ENCODE peak calls at places on chromosomes 12 and 14, in four cellular contexts. F is PC-3, P is MM.1S, S is fibroblast of mammary gland. K is an unnamed sample.
A peak's percentile ranks its signal among the peaks of the same experiment; 100 is the strongest.

GRCh38 chr12:115343601-115344000 is 659.6 kb upstream of the TBX3 start:
- DNase-seq in F (no peak), P (no peak), S (no peak), K (no peak)

GRCh38 chr14:44777567-44777966 is 184.2 kb downstream of the KLHL28 start:
- DNase-seq in F (no peak), P (no peak), S (no peak), K (no peak)

GRCh38 chr14:56390859-56391258 is 188.7 kb upstream of the TMEM260 start:
- DNase-seq in F (peak; percentile 35), P (no peak), S (no peak), K (no peak)

GRCh38 chr12:127060310-127060847 is 1206.6 kb upstream of the TMEM132C start:
- DNase-seq in F (peak; percentile 88), P (no peak), S (no peak), K (no peak)

GRCh38 chr12:64796205-64796845 is 28.1 kb upstream of the TBC1D30 start:
- DNase-seq in F (peak; percentile 98), P (peak; percentile 90), S (peak; percentile 93), K (no peak)

GRCh38 chr14:45201908-45202307 is 51.1 kb downstream of the MIS18BP1 start:
- DNase-seq in F (peak; percentile 13), P (peak; percentile 66), S (peak; percentile 18), K (no peak)

GRCh38 chr14:84087986-84088531 is 1441.9 kb upstream of the FLRT2 start:
- DNase-seq in F (no peak), P (no peak), S (peak; percentile 30), K (no peak)

GRCh38 chr12:27064397-27065342 is 17.7 kb downstream of the C12orf71 start:
- DNase-seq in F (no peak), P (no peak), S (no peak), K (no peak)

GRCh38 chr14:68784298-68784910 is 8.5 kb downstream of the ZFP36L1 start:
- DNase-seq in F (peak; percentile 50), P (no peak), S (peak; percentile 78), K (peak; percentile 13)

GRCh38 chr14:27386391-27386790 is 788.6 kb upstream of the NOVA1 start:
- DNase-seq in F (no peak), P (no peak), S (no peak), K (no peak)

GRCh38 chr14:94562941-94563883 is 2.0 kb downstream of the SERPINA4 start:
- DNase-seq in F (no peak), P (no peak), S (no peak), K (no peak)

GRCh38 chr12:67797769-67798168 is 149.2 kb downstream of the DYRK2 start:
- DNase-seq in F (no peak), P (no peak), S (no peak), K (no peak)

GRCh38 chr14:90383731-90384542 is 12.9 kb upstream of the CALM1 start:
- DNase-seq in F (peak; percentile 39), P (peak; percentile 35), S (peak; percentile 45), K (peak; percentile 30)

GRCh38 chr14:90382491-90383125 is 14.2 kb upstream of the CALM1 start:
- DNase-seq in F (peak; percentile 67), P (peak; percentile 39), S (peak; percentile 86), K (peak; percentile 76)

GRCh38 chr14:90381999-90382451 is 14.8 kb upstream of the CALM1 start:
- DNase-seq in F (peak; percentile 43), P (no peak), S (peak; percentile 12), K (no peak)

GRCh38 chr14:90384543-90384911 is 12.3 kb upstream of the CALM1 start:
- DNase-seq in F (peak; percentile 59), P (peak; percentile 6), S (peak; percentile 53), K (no peak)

GRCh38 chr14:90383126-90383730 is 13.6 kb upstream of the CALM1 start:
- DNase-seq in F (peak; percentile 100), P (peak; percentile 96), S (peak; percentile 100), K (peak; percentile 96)
- TF ChIP-seq CTCF in F (peak; percentile 10), P (no peak), S (no peak), K (no peak)

DNA sequence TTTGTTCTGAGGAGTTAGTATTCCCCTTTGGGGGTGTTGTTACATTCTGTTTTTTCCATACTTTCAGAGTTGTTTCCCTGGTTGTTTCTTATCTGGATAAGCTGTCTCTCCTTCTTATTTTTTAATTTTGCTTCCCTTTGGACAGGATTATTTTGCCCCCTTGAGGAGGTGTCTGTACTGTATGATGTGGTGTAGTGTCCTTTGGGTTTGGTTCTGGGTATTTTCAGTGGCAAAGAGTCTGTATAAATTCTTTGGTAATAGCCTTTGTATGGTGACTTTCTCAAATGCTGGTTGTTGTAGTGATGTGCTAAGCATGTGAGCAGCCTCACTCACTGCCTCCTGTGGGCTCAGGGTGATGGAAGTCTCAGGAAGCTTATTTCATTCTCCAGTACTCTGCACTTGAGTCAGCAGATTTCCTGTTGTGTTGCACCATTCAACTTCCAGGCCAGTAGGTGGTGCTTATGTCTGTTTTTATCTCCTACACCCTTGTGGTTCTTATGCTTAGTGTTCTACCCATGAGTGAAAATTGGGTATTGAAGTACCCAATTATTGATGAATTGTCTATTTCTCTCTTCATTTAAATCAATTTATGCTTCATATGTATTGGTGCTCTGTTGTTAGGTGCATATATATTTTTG is 103.3 kb upstream of the PMCH start:
- DNase-seq in F (peak; percentile 35), P (peak; percentile 80), S (peak; percentile 77), K (no peak)
- TF ChIP-seq CTCF in F (peak; percentile 56), P (peak; percentile 73), S (peak; percentile 60), K (no peak)

DNA sequence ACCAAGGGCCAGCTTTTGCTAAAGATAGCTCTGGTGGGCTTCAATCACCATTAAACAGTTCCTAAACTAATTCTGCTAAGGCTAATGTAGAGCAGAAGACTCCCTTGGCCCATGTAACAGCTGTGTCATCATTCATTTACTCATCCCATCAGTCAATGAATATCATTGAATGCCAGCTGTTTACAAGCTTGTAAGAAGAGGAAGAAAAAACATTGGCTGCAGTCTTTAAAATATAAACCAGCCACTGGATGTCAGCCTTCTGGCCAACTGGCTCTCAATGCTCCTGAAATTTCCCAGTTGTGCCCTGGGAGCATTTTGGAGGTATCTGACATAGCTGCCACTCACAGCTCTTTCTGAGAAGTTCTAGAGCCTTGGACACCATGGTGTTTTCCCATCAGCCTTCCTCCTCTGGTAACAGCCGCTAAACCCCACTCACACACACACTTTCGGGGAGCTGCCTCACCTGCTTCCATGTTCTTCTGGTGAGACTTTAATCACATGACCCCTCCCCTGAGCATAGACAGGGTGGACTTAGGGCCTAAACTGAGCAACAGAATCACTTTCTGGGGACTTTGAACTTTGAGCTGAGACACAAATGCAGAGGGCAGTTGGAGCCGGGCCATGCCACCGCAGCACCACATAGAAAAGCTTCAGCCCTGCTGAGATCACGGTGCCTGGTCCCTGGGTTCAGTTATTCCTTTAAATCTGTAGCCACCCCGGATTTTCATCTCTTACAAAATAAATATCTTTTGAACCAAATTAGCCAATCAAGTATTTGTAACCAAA is 18.2 kb upstream of the MAP3K9 start:
- DNase-seq in F (peak; percentile 61), P (no peak), S (peak; percentile 50), K (no peak)
- TF ChIP-seq CTCF in F (peak; percentile 49), P (no peak), S (peak; percentile 11), K (no peak)

DNA sequence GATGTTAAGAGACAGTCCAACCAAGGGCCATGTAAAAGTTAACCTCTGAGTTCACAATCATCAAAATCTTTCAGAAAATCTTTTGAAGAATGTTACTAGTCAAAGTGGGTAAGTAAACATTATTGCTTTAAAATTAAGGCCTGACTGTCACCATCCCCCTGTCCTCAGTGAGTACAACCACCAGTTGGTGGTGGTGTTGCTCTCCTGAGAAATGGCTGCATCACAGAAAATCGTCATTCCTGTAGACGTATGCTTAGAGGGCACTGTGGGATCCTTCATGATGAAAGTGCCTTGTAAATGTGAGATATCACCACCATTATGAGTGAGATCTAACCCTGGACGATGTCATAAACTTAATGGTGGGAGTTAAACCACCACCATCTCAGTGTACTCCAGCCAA is 451.2 kb downstream of the RPS29 start:
- DNase-seq in F (peak; percentile 15), P (no peak), S (no peak), K (no peak)
- TF ChIP-seq CTCF in F (no peak), P (no peak), S (no peak), K (no peak)

DNA sequence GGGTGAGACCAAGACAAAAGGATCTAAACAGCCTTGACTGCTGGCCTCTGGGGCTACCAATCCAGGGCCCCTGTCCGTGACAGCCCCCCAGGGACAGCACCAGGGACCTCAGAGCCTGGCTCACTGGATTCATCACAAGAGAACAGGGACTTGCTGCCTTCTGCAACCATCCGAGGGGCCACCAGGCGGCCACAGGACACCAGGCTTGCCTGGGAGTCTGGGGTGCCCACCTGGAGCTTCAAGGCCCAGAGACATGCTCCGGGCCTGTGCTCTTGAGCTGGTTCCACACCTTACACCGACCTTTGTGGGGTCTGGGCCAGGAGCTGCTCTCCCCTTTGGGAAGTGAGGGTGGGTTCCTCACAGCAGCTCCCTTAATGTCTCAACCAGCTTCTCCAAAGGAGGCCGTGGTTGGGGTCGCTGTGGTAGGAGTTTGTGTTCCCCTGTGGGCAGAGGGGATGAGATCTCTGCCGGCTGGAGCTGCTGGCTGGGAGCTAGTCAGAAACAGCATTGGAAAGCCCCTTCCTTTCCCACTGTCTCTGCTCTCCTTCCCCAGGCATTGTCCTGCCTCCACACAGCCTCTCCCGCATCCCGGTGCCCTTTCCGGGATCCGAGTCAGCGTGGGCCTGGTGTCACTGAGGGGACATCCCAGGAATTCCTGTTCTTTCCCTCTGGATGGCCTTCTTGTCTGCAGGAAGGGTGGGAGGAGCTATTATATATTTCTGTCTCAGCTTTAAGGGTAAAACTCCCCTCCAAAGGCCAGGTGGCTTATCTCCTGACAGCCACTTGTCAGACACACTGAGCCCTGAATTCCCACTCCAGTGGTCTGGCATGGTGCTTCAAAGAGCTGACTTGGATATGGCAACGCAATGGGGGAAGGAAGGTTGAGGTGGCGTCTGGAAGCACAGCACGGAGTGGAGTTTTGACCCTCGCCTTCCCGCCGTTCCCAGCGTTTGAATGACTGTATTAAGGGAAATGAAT is 5.1 kb upstream of the PAPLN start:
- DNase-seq in F (peak; percentile 27), P (no peak), S (no peak), K (no peak)
- TF ChIP-seq CTCF in F (peak; percentile 68), P (no peak), S (peak; percentile 16), K (peak; percentile 33)

DNA sequence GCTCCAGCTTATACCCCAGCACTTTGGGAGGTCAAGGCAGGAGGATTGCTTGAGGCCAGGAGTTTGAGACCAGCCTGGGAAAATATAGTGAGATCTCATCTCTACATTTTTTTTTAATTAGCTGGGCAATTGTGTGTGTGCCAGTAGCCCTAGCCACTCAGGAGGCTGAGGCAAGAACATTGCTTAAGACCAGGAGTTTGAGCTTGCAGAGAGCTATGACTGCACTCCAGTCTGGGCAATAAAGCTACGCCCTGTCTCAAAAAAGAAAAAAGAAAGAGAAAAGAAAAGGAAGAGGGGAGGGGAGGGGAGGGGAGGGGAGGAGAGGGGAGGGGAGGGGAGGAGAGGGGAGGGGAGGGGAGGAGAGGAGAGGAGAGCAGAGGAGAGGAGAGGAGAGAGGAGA is 77.0 kb downstream of the RASSF9 start:
- DNase-seq in F (no peak), P (no peak), S (no peak), K (no peak)
- TF ChIP-seq CTCF in F (no peak), P (no peak), S (no peak), K (no peak)

DNA sequence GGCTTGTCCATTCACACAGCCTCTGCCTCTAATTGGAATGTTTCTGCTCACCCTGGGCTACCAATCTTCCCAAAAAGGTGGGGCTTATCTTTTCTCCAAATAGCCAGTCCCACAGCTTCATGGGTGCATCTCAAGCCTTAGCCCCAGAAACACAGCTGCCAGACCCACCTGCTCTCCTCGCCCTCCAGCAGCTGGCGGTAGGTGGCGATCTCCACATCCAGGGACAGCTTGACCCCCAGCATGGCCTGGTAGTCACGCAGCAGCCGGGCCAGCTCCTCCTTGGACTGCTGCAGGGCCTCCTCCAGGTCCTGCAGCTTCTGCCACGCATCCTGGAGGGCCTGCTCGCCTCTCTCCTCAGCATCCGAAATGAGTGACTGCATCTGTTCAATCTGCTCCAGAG is 11.1 kb downstream of the KRT77 start:
- DNase-seq in F (no peak), P (no peak), S (no peak), K (no peak)
- TF ChIP-seq CTCF in F (no peak), P (no peak), S (no peak), K (no peak)

K was measured in mesothelial cell of epicardium.